ENCODE peak calls at places on chromosomes 7 and 10, in seven cellular contexts. C is HCT116, N is A549, Y is esophagus squamous epithelium, A is stomach, V is Peyer's patch, Q is breast epithelium. H is an unnamed sample.

GRCh38 chr7:105691029-105691691 is 109.9 kb upstream of the EFCAB10 start:
- DNase-seq in C (no peak), N (no peak), Y (no peak), A (no peak), V (peak), Q (no peak), H (no peak)

GRCh38 chr10:10699427-10699826 is 318.2 kb upstream of the CELF2 start:
- DNase-seq in C (no peak), N (no peak), Y (no peak), A (no peak), V (no peak), Q (no peak), H (no peak)

GRCh38 chr7:43669286-43670081 is 59.8 kb downstream of the COA1 start:
- DNase-seq in C (no peak), N (peak), Y (no peak), A (no peak), V (peak), Q (no peak), H (no peak)

GRCh38 chr10:77251297-77252013 is 386.2 kb downstream of the KCNMA1 start:
- DNase-seq in C (peak), N (peak), Y (no peak), A (peak), V (no peak), Q (no peak), H (no peak)

GRCh38 chr7:150900675-150901074 is 48.4 kb downstream of the AOC1 start:
- DNase-seq in C (no peak), N (no peak), Y (no peak), A (no peak), V (no peak), Q (no peak), H (no peak)

GRCh38 chr10:49076741-49077521 is 38.4 kb downstream of the VSTM4 start:
- DNase-seq in C (no peak), N (no peak), Y (no peak), A (no peak), V (no peak), Q (no peak), H (no peak)

GRCh38 chr10:84256510-84257342 is 11.9 kb downstream of the RGR start:
- DNase-seq in C (peak), N (peak), Y (no peak), A (peak), V (peak), Q (peak), H (peak)

GRCh38 chr7:5689118-5689517 is 92.3 kb downstream of the RNF216 start:
- DNase-seq in C (no peak), N (no peak), Y (no peak), A (no peak), V (no peak), Q (no peak), H (no peak)

GRCh38 chr7:159098795-159099194 is 45.9 kb downstream of the VIPR2 start:
- DNase-seq in C (no peak), N (no peak), Y (no peak), A (peak), V (peak), Q (peak), H (peak)

GRCh38 chr10:30645340-30645827 is 15.8 kb upstream of the LYZL2 start:
- DNase-seq in C (peak), N (peak), Y (no peak), A (no peak), V (no peak), Q (no peak), H (no peak)

GRCh38 chr7:47568569-47568968 is 13.3 kb downstream of the TNS3 start:
- DNase-seq in C (no peak), N (no peak), Y (no peak), A (no peak), V (no peak), Q (no peak), H (no peak)

GRCh38 chr10:71933651-71934050 is 30.5 kb upstream of the CHST3 start:
- DNase-seq in C (no peak), N (no peak), Y (no peak), A (no peak), V (no peak), Q (no peak), H (peak)

GRCh38 chr10:93148476-93148875 is 74.8 kb downstream of the CYP26A1 start:
- DNase-seq in C (no peak), N (no peak), Y (no peak), A (no peak), V (no peak), Q (no peak), H (no peak)

GRCh38 chr7:42192072-42192471 is 44.9 kb downstream of the GLI3 start:
- DNase-seq in C (no peak), N (no peak), Y (no peak), A (no peak), V (no peak), Q (no peak), H (no peak)

GRCh38 chr7:55018361-55019328 is at the start of gene EGFR:
- DNase-seq in C (peak), N (peak), Y (no peak), A (peak), V (peak), Q (peak), H (peak)
- TF ChIP-seq POLR2A in C (no peak), N (peak), Y (peak), A (no peak), V (peak), Q (no peak), H (no peak)

GRCh38 chr10:31782701-31783100 is 145.9 kb downstream of the ARHGAP12 start:
- DNase-seq in C (no peak), N (no peak), Y (no peak), A (no peak), V (no peak), Q (no peak), H (no peak)
- TF ChIP-seq CTCF in C (no peak), N (no peak), Y (no peak), A (no peak), V (no peak), Q (no peak), H (no peak)

DNA sequence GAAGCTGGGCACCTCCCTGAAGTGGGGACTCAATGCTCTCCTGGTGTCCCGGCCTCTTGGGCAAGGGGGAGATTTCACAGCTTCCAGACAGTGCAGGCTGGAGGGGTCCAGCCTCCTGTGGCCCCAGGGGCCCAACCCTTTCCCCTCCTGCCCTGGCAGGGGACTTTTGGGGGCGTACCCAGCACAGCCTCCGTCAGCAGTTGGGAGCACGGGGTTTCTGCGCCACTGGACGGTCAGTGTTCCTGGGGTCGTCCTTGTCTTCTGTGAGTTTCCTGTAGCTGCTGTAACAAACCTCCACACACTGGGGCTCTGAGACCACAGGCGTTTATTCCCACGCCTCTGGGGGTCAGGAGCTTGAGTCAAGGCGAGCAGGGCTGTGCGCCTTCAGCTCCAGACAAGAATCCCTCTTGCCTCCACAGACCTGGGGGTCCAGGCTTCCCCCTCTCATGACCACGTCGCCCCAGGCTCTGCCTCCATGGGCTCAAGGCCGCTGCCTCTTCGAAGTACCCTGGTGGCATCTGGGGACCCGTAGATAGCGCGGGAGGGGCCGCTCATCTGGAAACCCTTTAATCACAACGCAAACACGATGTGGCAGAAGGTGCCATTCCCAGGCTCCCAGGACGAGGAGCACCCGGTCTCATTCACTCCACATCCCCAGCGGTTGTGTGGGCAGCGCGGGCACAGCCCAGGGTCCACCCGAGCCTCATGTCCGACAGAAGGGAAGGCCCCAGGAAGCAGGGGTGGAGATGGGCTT is 14.0 kb downstream of the PWWP2B start:
- DNase-seq in C (no peak), N (no peak), Y (no peak), A (no peak), V (no peak), Q (no peak), H (no peak)
- TF ChIP-seq POLR2A in C (no peak), N (no peak), Y (no peak), A (no peak), V (no peak), Q (no peak), H (no peak)

GRCh38 chr7:16428672-16429071 is 7.3 kb upstream of the CRPPA start:
- DNase-seq in C (no peak), N (no peak), Y (no peak), A (peak), V (no peak), Q (no peak), H (no peak)

GRCh38 chr7:16433568-16434122 is 12.3 kb upstream of the CRPPA start:
- DNase-seq in C (no peak), N (no peak), Y (no peak), A (no peak), V (no peak), Q (no peak), H (no peak)

GRCh38 chr7:16432425-16432731 is 11.0 kb upstream of the CRPPA start:
- DNase-seq in C (no peak), N (no peak), Y (no peak), A (no peak), V (no peak), Q (no peak), H (no peak)

GRCh38 chr7:16430133-16430532 is 8.8 kb upstream of the CRPPA start:
- DNase-seq in C (no peak), N (no peak), Y (no peak), A (no peak), V (no peak), Q (no peak), H (no peak)

GRCh38 chr7:16431646-16432424 is 10.5 kb upstream of the CRPPA start:
- DNase-seq in C (peak), N (peak), Y (no peak), A (peak), V (peak), Q (no peak), H (peak)
- TF ChIP-seq CTCF in C (peak), N (peak), Y (peak), A (peak), V (peak), Q (no peak), H (no peak)

GRCh38 chr10:124744047-124744687 is at the start of gene FAM53B:
- DNase-seq in C (peak), N (peak), Y (no peak), A (peak), V (peak), Q (peak), H (peak)
- TF ChIP-seq POLR2A in C (peak), N (no peak), Y (peak), A (no peak), V (peak), Q (no peak), H (no peak)

GRCh38 chr10:112471878-112472487 is 25.0 kb downstream of the VTI1A start:
- DNase-seq in C (peak), N (peak), Y (no peak), A (no peak), V (no peak), Q (no peak), H (no peak)
- TF ChIP-seq CTCF in C (peak), N (peak), Y (peak), A (peak), V (peak), Q (no peak), H (no peak)

GRCh38 chr10:122296363-122297120 is 25.4 kb downstream of the BTBD16 start:
- DNase-seq in C (no peak), N (no peak), Y (no peak), A (no peak), V (no peak), Q (no peak), H (no peak)

GRCh38 chr10:122299423-122300075 is 28.5 kb downstream of the BTBD16 start:
- DNase-seq in C (no peak), N (no peak), Y (no peak), A (no peak), V (no peak), Q (no peak), H (no peak)

GRCh38 chr10:122298206-122298597 is 27.1 kb downstream of the BTBD16 start:
- DNase-seq in C (no peak), N (no peak), Y (no peak), A (no peak), V (no peak), Q (no peak), H (no peak)

GRCh38 chr10:122297583-122297982 is 26.5 kb downstream of the BTBD16 start:
- DNase-seq in C (no peak), N (no peak), Y (no peak), A (no peak), V (no peak), Q (no peak), H (peak)

GRCh38 chr10:122298598-122299301 is 27.7 kb downstream of the BTBD16 start:
- DNase-seq in C (peak), N (peak), Y (no peak), A (peak), V (peak), Q (no peak), H (peak)
- TF ChIP-seq POLR2A in C (no peak), N (no peak), Y (no peak), A (no peak), V (no peak), Q (no peak), H (no peak)

H was measured in lower leg skin.